ENCODE peak calls at places on chromosomes 13 and 19, in four cellular contexts. One of them, this sample, is unnamed.

GRCh38 chr19:34172661-34173144 is 399 bp downstream of the LSM14A start:
- DNase-seq in OCI-LY7: peak; percentile 64
- DNase-seq in upper lobe of right lung: no peak
- DNase-seq in CD4-positive, alpha-beta T cell: peak; percentile 46
- DNase-seq in this sample: peak; percentile 47

GRCh38 chr19:34428549-34429285 is 536 bp downstream of the UBA2 start:
- DNase-seq in upper lobe of right lung: no peak
- DNase-seq in OCI-LY7: peak; percentile 43
- DNase-seq in CD4-positive, alpha-beta T cell: no peak
- DNase-seq in this sample: no peak

GRCh38 chr13:113656831-113657671 is 947 bp downstream of the ATP4B start:
- DNase-seq in OCI-LY7: no peak
- DNase-seq in CD4-positive, alpha-beta T cell: peak; percentile 14
- DNase-seq in upper lobe of right lung: peak; percentile 60
- DNase-seq in this sample: no peak

GRCh38 chr13:113835461-113836274 is 28.2 kb downstream of the GAS6 start:
- DNase-seq in OCI-LY7: no peak
- DNase-seq in upper lobe of right lung: no peak
- DNase-seq in CD4-positive, alpha-beta T cell: no peak
- DNase-seq in this sample: no peak

GRCh38 chr13:79267560-79267959 is 138.5 kb downstream of the RBM26 start:
- DNase-seq in upper lobe of right lung: no peak
- DNase-seq in OCI-LY7: no peak
- DNase-seq in CD4-positive, alpha-beta T cell: no peak
- DNase-seq in this sample: no peak

GRCh38 chr19:13629687-13630357 is 123.5 kb upstream of the CACNA1A start:
- DNase-seq in upper lobe of right lung: no peak
- DNase-seq in CD4-positive, alpha-beta T cell: no peak
- DNase-seq in OCI-LY7: no peak
- DNase-seq in this sample: no peak

GRCh38 chr13:113209880-113210421 is 538 bp downstream of the CUL4A start:
- DNase-seq in OCI-LY7: peak; percentile 65
- DNase-seq in upper lobe of right lung: peak; percentile 87
- DNase-seq in CD4-positive, alpha-beta T cell: peak; percentile 75
- DNase-seq in this sample: no peak

GRCh38 chr13:113420833-113421600 is 32.3 kb downstream of the ADPRHL1 start:
- DNase-seq in CD4-positive, alpha-beta T cell: no peak
- DNase-seq in OCI-LY7: no peak
- DNase-seq in upper lobe of right lung: peak; percentile 58
- DNase-seq in this sample: no peak

GRCh38 chr19:15124572-15125231 is 17.5 kb downstream of the SYDE1 start:
- DNase-seq in CD4-positive, alpha-beta T cell: no peak
- DNase-seq in upper lobe of right lung: no peak
- DNase-seq in OCI-LY7: peak; percentile 26
- DNase-seq in this sample: peak; percentile 67

GRCh38 chr19:52956917-52957316 is 5.8 kb downstream of the ZNF816 start:
- DNase-seq in OCI-LY7: no peak
- DNase-seq in upper lobe of right lung: no peak
- DNase-seq in CD4-positive, alpha-beta T cell: no peak
- DNase-seq in this sample: no peak

GRCh38 chr13:76812206-76812882 is 73.9 kb downstream of the KCTD12 start:
- DNase-seq in upper lobe of right lung: no peak
- DNase-seq in OCI-LY7: no peak
- DNase-seq in CD4-positive, alpha-beta T cell: no peak
- DNase-seq in this sample: peak; percentile 26

GRCh38 chr19:14848822-14849221 is at the start of gene OR7A10:
- DNase-seq in OCI-LY7: no peak
- DNase-seq in CD4-positive, alpha-beta T cell: no peak
- DNase-seq in upper lobe of right lung: no peak
- DNase-seq in this sample: no peak

GRCh38 chr19:40414536-40415535 is 1.7 kb upstream of the PRX start:
- DNase-seq in OCI-LY7: no peak
- DNase-seq in upper lobe of right lung: no peak
- DNase-seq in CD4-positive, alpha-beta T cell: no peak
- DNase-seq in this sample: no peak

GRCh38 chr13:98939552-98940306 is 38.1 kb downstream of the DOCK9 start:
- DNase-seq in upper lobe of right lung: no peak
- DNase-seq in CD4-positive, alpha-beta T cell: no peak
- DNase-seq in OCI-LY7: no peak
- DNase-seq in this sample: no peak

GRCh38 chr13:113034451-113035208 is 65.6 kb downstream of the MCF2L start:
- DNase-seq in OCI-LY7: no peak
- DNase-seq in CD4-positive, alpha-beta T cell: no peak
- DNase-seq in upper lobe of right lung: no peak
- DNase-seq in this sample: peak; percentile 37

GRCh38 chr19:33175886-33176669 is 18.1 kb upstream of the LRP3 start:
- DNase-seq in OCI-LY7: peak; percentile 17
- DNase-seq in upper lobe of right lung: no peak
- DNase-seq in CD4-positive, alpha-beta T cell: no peak
- DNase-seq in this sample: no peak

GRCh38 chr19:43532571-43532961 is 422 bp upstream of the ZNF575 start:
- DNase-seq in CD4-positive, alpha-beta T cell: no peak
- DNase-seq in upper lobe of right lung: peak; percentile 83
- DNase-seq in OCI-LY7: peak; percentile 44
- DNase-seq in this sample: peak; percentile 55

GRCh38 chr19:20926796-20927195 is 3.7 kb downstream of the ZNF85 start:
- DNase-seq in upper lobe of right lung: no peak
- DNase-seq in OCI-LY7: no peak
- DNase-seq in CD4-positive, alpha-beta T cell: no peak
- DNase-seq in this sample: no peak

GRCh38 chr13:112968910-112969691 is at the start of gene MCF2L:
- DNase-seq in upper lobe of right lung: peak; percentile 81
- DNase-seq in CD4-positive, alpha-beta T cell: peak; percentile 73
- DNase-seq in OCI-LY7: peak; percentile 70
- DNase-seq in this sample: no peak

GRCh38 chr13:62799931-62800436 is 1384.3 kb upstream of the PCDH20 start:
- DNase-seq in upper lobe of right lung: no peak
- DNase-seq in OCI-LY7: no peak
- DNase-seq in CD4-positive, alpha-beta T cell: no peak
- DNase-seq in this sample: no peak

GRCh38 chr13:49858183-49858856 is 65.8 kb upstream of the KPNA3 start:
- DNase-seq in upper lobe of right lung: no peak
- DNase-seq in CD4-positive, alpha-beta T cell: no peak
- DNase-seq in OCI-LY7: no peak
- DNase-seq in this sample: no peak

GRCh38 chr19:13751436-13751835 is 12.9 kb upstream of the MRI1 start:
- DNase-seq in CD4-positive, alpha-beta T cell: no peak
- DNase-seq in OCI-LY7: no peak
- DNase-seq in upper lobe of right lung: no peak
- DNase-seq in this sample: no peak

GRCh38 chr19:33794578-33795369 is 1.9 kb upstream of the KCTD15 start:
- DNase-seq in upper lobe of right lung: no peak
- DNase-seq in CD4-positive, alpha-beta T cell: no peak
- DNase-seq in OCI-LY7: no peak
- DNase-seq in this sample: no peak

GRCh38 chr13:102799544-102800144 is 725 bp downstream of the BIVM start:
- DNase-seq in OCI-LY7: no peak
- DNase-seq in upper lobe of right lung: peak; percentile 75
- DNase-seq in CD4-positive, alpha-beta T cell: no peak
- DNase-seq in this sample: no peak

GRCh38 chr19:27775395-27775794 is 1437.6 kb downstream of the UQCRFS1 start:
- DNase-seq in CD4-positive, alpha-beta T cell: no peak
- DNase-seq in OCI-LY7: peak; percentile 22
- DNase-seq in upper lobe of right lung: no peak
- DNase-seq in this sample: no peak

GRCh38 chr13:37263881-37264280 is 158.4 kb upstream of the CSNK1A1L start:
- DNase-seq in upper lobe of right lung: no peak
- DNase-seq in CD4-positive, alpha-beta T cell: no peak
- DNase-seq in OCI-LY7: no peak
- DNase-seq in this sample: no peak

GRCh38 chr19:2494084-2494446 is 18.1 kb downstream of the GADD45B start:
- DNase-seq in CD4-positive, alpha-beta T cell: no peak
- DNase-seq in OCI-LY7: no peak
- DNase-seq in upper lobe of right lung: no peak
- DNase-seq in this sample: no peak

GRCh38 chr13:109166807-109167206 is 537.4 kb downstream of the MYO16 start:
- DNase-seq in OCI-LY7: no peak
- DNase-seq in CD4-positive, alpha-beta T cell: no peak
- DNase-seq in upper lobe of right lung: no peak
- DNase-seq in this sample: no peak

GRCh38 chr13:23386533-23386932 is 47.0 kb downstream of the SACS start:
- DNase-seq in CD4-positive, alpha-beta T cell: no peak
- DNase-seq in upper lobe of right lung: no peak
- DNase-seq in OCI-LY7: no peak
- DNase-seq in this sample: no peak

GRCh38 chr13:103539265-103539664 is 473.0 kb upstream of the SLC10A2 start:
- DNase-seq in CD4-positive, alpha-beta T cell: no peak
- DNase-seq in OCI-LY7: no peak
- DNase-seq in upper lobe of right lung: peak; percentile 32
- DNase-seq in this sample: no peak

GRCh38 chr19:56261145-56261544 is 11.4 kb upstream of the EDDM13 start:
- DNase-seq in OCI-LY7: no peak
- DNase-seq in upper lobe of right lung: no peak
- DNase-seq in CD4-positive, alpha-beta T cell: no peak
- DNase-seq in this sample: no peak

GRCh38 chr19:35166100-35167063 is 11.8 kb downstream of the FXYD5 start:
- DNase-seq in upper lobe of right lung: peak; percentile 22
- DNase-seq in OCI-LY7: no peak
- DNase-seq in CD4-positive, alpha-beta T cell: no peak
- DNase-seq in this sample: no peak

GRCh38 chr13:79723462-79724116 is 242.6 kb downstream of the NDFIP2 start:
- DNase-seq in upper lobe of right lung: no peak
- DNase-seq in OCI-LY7: no peak
- DNase-seq in CD4-positive, alpha-beta T cell: no peak
- DNase-seq in this sample: no peak

GRCh38 chr13:75482070-75482819 is at the start of gene TBC1D4:
- DNase-seq in upper lobe of right lung: peak; percentile 94
- DNase-seq in OCI-LY7: peak; percentile 91
- DNase-seq in CD4-positive, alpha-beta T cell: peak; percentile 53
- DNase-seq in this sample: peak; percentile 72
- H3K27ac ChIP-seq in upper lobe of right lung: peak within 1 kb of the TSS; percentile 58
- H3K27ac ChIP-seq in OCI-LY7: peak within 1 kb of the TSS; percentile 62
- H3K27ac ChIP-seq in CD4-positive, alpha-beta T cell: no peak within 1 kb of the TSS
- H3K27ac ChIP-seq in this sample: peak within 1 kb of the TSS; percentile 45

DNA sequence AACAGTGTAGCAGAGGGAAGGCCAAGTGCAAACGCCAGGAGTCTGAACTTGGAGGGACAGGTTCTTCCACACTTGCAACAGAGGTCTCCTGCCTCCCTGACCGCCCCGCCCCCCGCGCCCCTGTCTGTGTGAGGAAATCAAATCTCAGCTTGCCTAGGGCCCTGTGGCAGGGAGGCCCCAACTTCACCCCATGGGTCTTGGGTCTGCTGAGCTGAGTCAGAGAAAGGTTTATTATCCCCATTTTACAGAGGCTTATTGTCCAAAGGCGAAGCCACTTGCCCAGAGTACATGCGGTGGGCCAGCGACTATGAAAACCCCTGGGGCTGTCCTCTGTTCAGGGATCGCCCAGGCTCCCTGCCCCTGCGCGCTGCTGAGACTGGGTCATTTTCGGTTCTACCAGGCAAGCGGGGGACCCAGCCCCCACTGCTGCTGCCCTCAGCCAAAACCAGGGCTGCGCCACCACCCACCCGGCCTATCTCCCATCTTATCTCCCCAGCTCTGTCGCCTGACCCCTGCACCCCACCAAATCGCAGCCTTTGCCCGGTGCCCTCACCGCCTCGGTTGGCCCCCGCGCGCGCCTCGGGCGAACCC is 956 bp upstream of the CERS4 start:
- DNase-seq in CD4-positive, alpha-beta T cell: no peak
- DNase-seq in upper lobe of right lung: no peak
- DNase-seq in OCI-LY7: no peak
- DNase-seq in this sample: peak; percentile 61
- H3K27ac ChIP-seq in CD4-positive, alpha-beta T cell: peak overlapping the region; percentile 46
- H3K27ac ChIP-seq in upper lobe of right lung: peak overlapping the region; percentile 51
- H3K27ac ChIP-seq in OCI-LY7: no peak overlapping the region
- H3K27ac ChIP-seq in this sample: peak overlapping the region; percentile 98

DNA sequence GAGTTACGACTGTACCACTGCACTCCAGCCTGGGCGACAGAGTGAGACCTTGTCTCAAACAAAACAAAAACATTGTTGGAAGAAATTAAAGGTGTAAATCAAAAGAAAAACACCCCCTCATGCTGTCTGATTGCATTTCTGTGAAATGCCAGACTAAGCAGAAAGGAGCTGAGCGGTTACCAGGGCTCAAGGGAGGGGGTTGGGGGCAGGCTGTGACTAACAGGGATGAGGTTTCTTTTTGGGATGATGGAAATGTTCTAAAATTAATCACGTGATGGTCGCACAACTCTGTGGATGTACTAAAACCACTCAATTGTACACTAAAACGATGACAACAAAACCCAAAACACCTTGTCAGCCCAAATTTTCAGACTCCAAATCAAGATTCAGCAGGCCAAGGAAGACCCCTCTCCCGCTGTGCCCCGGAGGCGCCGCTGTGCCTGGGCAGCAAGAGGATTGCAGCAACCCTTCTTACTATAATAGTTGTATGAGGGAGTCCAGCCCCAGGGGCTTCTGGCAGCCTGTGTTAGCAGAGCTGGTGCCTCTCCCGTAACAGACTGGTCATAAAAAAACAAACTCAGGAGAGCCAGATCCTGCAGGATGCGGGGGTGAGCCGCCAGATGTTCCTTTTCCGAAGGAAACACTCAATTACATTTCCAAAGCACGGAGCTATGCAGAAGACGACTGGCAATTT is 20.9 kb downstream of the CAPS start:
- DNase-seq in CD4-positive, alpha-beta T cell: no peak
- DNase-seq in OCI-LY7: no peak
- DNase-seq in upper lobe of right lung: no peak
- DNase-seq in this sample: no peak
- H3K27ac ChIP-seq in CD4-positive, alpha-beta T cell: no peak overlapping the region
- H3K27ac ChIP-seq in OCI-LY7: no peak overlapping the region
- H3K27ac ChIP-seq in upper lobe of right lung: peak overlapping the region; percentile 45
- H3K27ac ChIP-seq in this sample: no peak overlapping the region

GRCh38 chr13:110263906-110264305 is 43.1 kb downstream of the COL4A1 start:
- DNase-seq in CD4-positive, alpha-beta T cell: no peak
- DNase-seq in upper lobe of right lung: no peak
- DNase-seq in OCI-LY7: no peak
- DNase-seq in this sample: no peak
- H3K27ac ChIP-seq in CD4-positive, alpha-beta T cell: no peak overlapping the region
- H3K27ac ChIP-seq in upper lobe of right lung: peak overlapping the region; percentile 25
- H3K27ac ChIP-seq in OCI-LY7: no peak overlapping the region
- H3K27ac ChIP-seq in this sample: no peak overlapping the region

GRCh38 chr13:30898721-30899188 is 7.3 kb upstream of the MEDAG start:
- DNase-seq in CD4-positive, alpha-beta T cell: no peak
- DNase-seq in upper lobe of right lung: no peak
- DNase-seq in OCI-LY7: no peak
- DNase-seq in this sample: no peak
- H3K27ac ChIP-seq in CD4-positive, alpha-beta T cell: no peak overlapping the region
- H3K27ac ChIP-seq in upper lobe of right lung: peak overlapping the region; percentile 1
- H3K27ac ChIP-seq in OCI-LY7: no peak overlapping the region
- H3K27ac ChIP-seq in this sample: no peak overlapping the region

This sample was measured in substantia nigra.